ENCODE peak calls at places on chromosomes 2 and 18, in six cellular contexts. E is GM12865, G is sigmoid colon, X is foreskin fibroblast, S is heart right ventricle, L is Calu3. D is an unnamed sample.

GRCh38 chr2:137802038-137802437 is 162.2 kb upstream of the HNMT start:
- DNase-seq in E (no peak), G (no peak), X (no peak), S (no peak), L (no peak), D (no peak)

GRCh38 chr2:239603411-239604356 is 202.9 kb upstream of the HDAC4 start:
- DNase-seq in E (no peak), G (no peak), X (no peak), S (no peak), L (no peak), D (no peak)

GRCh38 chr2:229388746-229389145 is 117.7 kb upstream of the PID1 start:
- DNase-seq in E (no peak), G (no peak), X (no peak), S (no peak), L (no peak), D (no peak)

GRCh38 chr2:34899079-34899478 is 1300.0 kb upstream of the FAM98A start:
- DNase-seq in E (no peak), G (no peak), X (no peak), S (no peak), L (no peak), D (no peak)

GRCh38 chr18:78625446-78625845 is 354.2 kb upstream of the SALL3 start:
- DNase-seq in E (no peak), G (no peak), X (no peak), S (no peak), L (no peak), D (no peak)

GRCh38 chr2:44570149-44570678 is 208.5 kb downstream of the CAMKMT start:
- DNase-seq in E (no peak), G (no peak), X (no peak), S (no peak), L (no peak), D (no peak)

GRCh38 chr2:29606105-29606871 is 315.1 kb downstream of the ALK start:
- DNase-seq in E (no peak), G (no peak), X (peak), S (no peak), L (no peak), D (no peak)

GRCh38 chr18:46546111-46546640 is 110.8 kb downstream of the LOXHD1 start:
- DNase-seq in E (no peak), G (no peak), X (no peak), S (no peak), L (no peak), D (no peak)

GRCh38 chr2:83006991-83007390 is 1452.1 kb downstream of the SUCLG1 start:
- DNase-seq in E (no peak), G (no peak), X (no peak), S (no peak), L (no peak), D (no peak)

GRCh38 chr2:47288864-47289263 is 114.1 kb upstream of the MSH2 start:
- DNase-seq in E (no peak), G (no peak), X (peak), S (no peak), L (no peak), D (no peak)

GRCh38 chr2:111209045-111209514 is 88.4 kb downstream of the BCL2L11 start:
- DNase-seq in E (peak), G (no peak), X (peak), S (no peak), L (no peak), D (no peak)

GRCh38 chr2:233979748-233980147 is 62.6 kb downstream of the TRPM8 start:
- DNase-seq in E (no peak), G (no peak), X (peak), S (no peak), L (no peak), D (no peak)

GRCh38 chr2:216918088-216918680 is 58.3 kb upstream of the TNP1 start:
- DNase-seq in E (no peak), G (no peak), X (peak), S (peak), L (no peak), D (no peak)

GRCh38 chr2:84022810-84023431 is 436.2 kb downstream of the SUCLG1 start:
- DNase-seq in E (peak), G (no peak), X (no peak), S (peak), L (peak), D (no peak)

GRCh38 chr2:204901591-204901990 is 356.3 kb downstream of the PARD3B start:
- DNase-seq in E (no peak), G (no peak), X (no peak), S (no peak), L (no peak), D (no peak)

GRCh38 chr18:36130883-36131653 is 1.4 kb downstream of the ELP2 start:
- DNase-seq in E (no peak), G (no peak), X (no peak), S (no peak), L (no peak), D (no peak)

GRCh38 chr18:59264651-59265245 is 8.5 kb downstream of the RAX start:
- DNase-seq in E (no peak), G (no peak), X (no peak), S (no peak), L (no peak), D (peak)

GRCh38 chr2:65438137-65438899 is 5.9 kb upstream of the SPRED2 start:
- DNase-seq in E (no peak), G (no peak), X (no peak), S (no peak), L (no peak), D (no peak)

GRCh38 chr2:169528271-169528701 is 18.8 kb downstream of the KLHL41 start:
- DNase-seq in E (peak), G (peak), X (peak), S (peak), L (peak), D (peak)

GRCh38 chr2:14903709-14904374 is 271.3 kb downstream of the LRATD1 start:
- DNase-seq in E (peak), G (no peak), X (no peak), S (no peak), L (peak), D (peak)

GRCh38 chr18:30352551-30353168 is 689.9 kb downstream of the DSC3 start:
- DNase-seq in E (no peak), G (no peak), X (no peak), S (no peak), L (no peak), D (no peak)

GRCh38 chr2:206562375-206562774 is 79.9 kb upstream of the FAM237A start:
- DNase-seq in E (no peak), G (no peak), X (no peak), S (no peak), L (no peak), D (no peak)

GRCh38 chr2:220165401-220165800 is 538.0 kb downstream of the SLC4A3 start:
- DNase-seq in E (no peak), G (no peak), X (no peak), S (no peak), L (peak), D (no peak)

GRCh38 chr2:27992787-27993747 is 102.5 kb downstream of the BABAM2 start:
- DNase-seq in E (no peak), G (no peak), X (peak), S (no peak), L (peak), D (no peak)

GRCh38 chr2:30252723-30253688 is 21.7 kb downstream of the LBH start:
- DNase-seq in E (no peak), G (no peak), X (peak), S (peak), L (peak), D (no peak)

GRCh38 chr2:195961873-195962272 is 106.8 kb downstream of the DNAH7 start:
- DNase-seq in E (peak), G (no peak), X (no peak), S (no peak), L (no peak), D (no peak)

GRCh38 chr2:239950144-239950920 is 74.8 kb downstream of the NDUFA10 start:
- DNase-seq in E (no peak), G (peak), X (no peak), S (no peak), L (no peak), D (no peak)

GRCh38 chr2:220224711-220225519 is 597.5 kb downstream of the SLC4A3 start:
- DNase-seq in E (no peak), G (no peak), X (peak), S (no peak), L (no peak), D (no peak)

GRCh38 chr18:79545714-79546113 is 133.9 kb upstream of the CTDP1 start:
- DNase-seq in E (no peak), G (no peak), X (no peak), S (no peak), L (no peak), D (peak)

GRCh38 chr2:65379721-65380171 is 52.7 kb downstream of the SPRED2 start:
- DNase-seq in E (no peak), G (no peak), X (no peak), S (no peak), L (no peak), D (no peak)

GRCh38 chr2:26847663-26848335 is at the start of gene DPYSL5:
- DNase-seq in E (no peak), G (no peak), X (no peak), S (no peak), L (peak), D (peak)

GRCh38 chr18:79903071-79903635 is 48.3 kb downstream of the SLC66A2 start:
- DNase-seq in E (no peak), G (peak), X (no peak), S (no peak), L (no peak), D (no peak)

GRCh38 chr2:219344756-219345458 is 12.4 kb upstream of the RESP18 start:
- DNase-seq in E (peak), G (peak), X (peak), S (peak), L (peak), D (no peak)

GRCh38 chr2:71703981-71704545 is 250.7 kb downstream of the DYSF start:
- DNase-seq in E (no peak), G (no peak), X (no peak), S (no peak), L (no peak), D (no peak)

GRCh38 chr2:212970132-212970531 is 181.3 kb downstream of the IKZF2 start:
- DNase-seq in E (no peak), G (no peak), X (peak), S (no peak), L (no peak), D (no peak)

GRCh38 chr2:48856144-48856543 is 100.6 kb upstream of the LHCGR start:
- DNase-seq in E (no peak), G (no peak), X (no peak), S (no peak), L (no peak), D (no peak)

GRCh38 chr2:215428060-215428910 is 7.6 kb downstream of the FN1 start:
- DNase-seq in E (no peak), G (no peak), X (no peak), S (no peak), L (no peak), D (no peak)

GRCh38 chr2:10448646-10449480 is 736 bp upstream of the ODC1 start:
- DNase-seq in E (peak), G (peak), X (no peak), S (peak), L (peak), D (peak)

DNA sequence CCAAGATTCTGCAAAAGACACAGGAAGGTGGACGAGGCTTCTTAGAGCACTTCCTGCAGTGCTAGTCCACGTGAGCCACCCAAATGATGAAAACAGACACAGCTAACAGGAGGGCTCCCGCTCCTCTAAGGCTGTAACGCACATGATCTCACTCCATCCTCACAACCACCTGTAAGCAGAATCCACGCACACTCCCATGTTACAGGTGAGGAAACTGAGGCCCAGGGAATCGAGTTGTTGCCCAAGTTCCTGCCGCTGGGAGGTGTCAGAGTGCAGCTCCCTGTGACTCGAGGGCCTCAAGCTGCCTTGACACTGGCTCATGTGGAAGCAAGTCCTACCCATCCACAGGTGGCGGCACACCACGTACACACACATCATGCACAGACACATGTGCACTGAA is 4.4 kb downstream of the DNMT3A start:
- DNase-seq in E (no peak), G (no peak), X (no peak), S (no peak), L (no peak), D (no peak)
- TF ChIP-seq CTCF in E (no peak), G (no peak), X (no peak), S (no peak), L (no peak), D (no peak)

DNA sequence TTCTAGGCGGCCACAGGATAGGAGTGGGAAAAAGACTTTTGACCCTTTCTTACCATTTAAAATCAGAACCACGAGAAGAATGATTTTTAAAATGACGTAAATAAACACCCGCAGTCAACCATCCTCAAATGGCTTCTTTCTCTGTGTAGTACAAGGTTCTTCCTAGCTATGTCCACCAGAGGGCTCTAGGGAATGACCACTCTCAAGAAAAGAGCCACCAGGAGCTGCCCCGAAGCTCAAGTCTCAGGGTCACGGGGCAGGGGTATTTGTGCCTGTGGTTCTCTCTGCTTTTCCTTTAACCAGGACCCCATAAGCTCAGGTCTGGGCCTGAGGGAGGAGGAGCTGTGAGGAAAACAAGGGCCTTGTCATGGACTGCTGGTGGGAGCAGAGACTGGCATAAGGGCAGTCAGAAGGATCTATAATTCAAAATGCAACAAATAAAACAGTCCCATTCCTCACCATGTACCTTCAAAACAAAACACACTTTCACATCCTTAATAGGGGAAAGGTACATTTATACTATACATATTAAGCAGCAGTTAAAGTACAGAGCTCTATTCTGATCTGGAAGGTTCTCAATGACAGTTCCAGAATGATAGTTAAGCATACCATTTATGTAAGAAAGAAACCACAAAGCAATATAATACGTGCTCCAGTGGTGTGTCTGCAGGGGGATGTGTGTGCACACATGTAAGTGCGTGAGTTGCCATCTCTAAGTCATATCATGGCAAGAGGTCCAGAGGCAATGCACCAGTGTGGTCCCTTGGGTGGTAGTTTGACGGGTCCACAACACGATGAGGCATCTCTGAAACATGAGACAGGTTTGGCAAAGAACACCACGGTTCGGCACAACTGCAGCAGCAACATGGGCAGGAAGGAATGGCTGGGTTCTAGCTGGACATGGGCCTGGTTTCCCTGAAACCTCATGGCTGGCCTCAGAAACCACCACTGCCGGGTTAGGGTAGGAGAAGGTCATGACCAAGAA is 18.6 kb downstream of the LYPD1 start:
- DNase-seq in E (peak), G (no peak), X (no peak), S (no peak), L (no peak), D (no peak)
- TF ChIP-seq CTCF in E (no peak), G (no peak), X (peak), S (peak), L (no peak), D (peak)

DNA sequence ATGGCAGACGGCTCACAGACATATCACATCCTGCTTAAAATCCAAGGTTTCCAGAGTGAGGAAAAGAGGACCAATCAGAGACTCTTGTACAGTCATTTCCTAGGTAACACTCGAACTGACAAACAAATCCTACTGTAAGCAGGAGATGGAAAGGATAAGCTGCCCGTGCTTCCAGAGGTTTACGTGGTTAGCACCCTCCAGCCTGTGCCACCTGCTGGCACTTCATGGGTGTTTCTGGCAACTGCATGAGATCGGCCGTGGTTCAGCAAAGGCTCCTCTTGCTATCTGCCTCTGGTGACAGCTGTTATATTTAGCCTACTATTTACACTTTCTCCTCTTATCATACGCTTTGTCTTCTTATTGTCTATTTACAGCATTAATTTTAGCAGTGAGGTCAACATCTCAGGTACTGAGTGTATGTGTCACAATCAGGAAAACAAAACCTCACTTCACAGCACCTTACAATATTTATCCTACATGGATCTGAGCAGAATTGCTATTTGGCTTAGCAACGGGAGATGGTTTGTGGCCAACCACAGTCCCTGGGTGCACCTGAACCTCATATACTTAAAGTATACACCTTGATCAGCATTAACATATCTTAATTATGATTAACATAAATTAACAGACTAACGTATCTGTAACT is 226.9 kb downstream of the TMEM163 start:
- DNase-seq in E (no peak), G (no peak), X (no peak), S (no peak), L (peak), D (no peak)
- TF ChIP-seq CTCF in E (no peak), G (no peak), X (no peak), S (no peak), L (no peak), D (no peak)

GRCh38 chr2:85769236-85769986 is 15.6 kb downstream of the ATOH8 start:
- DNase-seq in E (no peak), G (no peak), X (no peak), S (no peak), L (peak), D (peak)
- TF ChIP-seq CTCF in E (peak), G (no peak), X (peak), S (no peak), L (no peak), D (peak)

GRCh38 chr2:165957030-165957675 is 3.6 kb upstream of the TTC21B start:
- DNase-seq in E (no peak), G (no peak), X (no peak), S (no peak), L (no peak), D (no peak)
- TF ChIP-seq CTCF in E (no peak), G (no peak), X (no peak), S (no peak), L (no peak), D (no peak)

DNA sequence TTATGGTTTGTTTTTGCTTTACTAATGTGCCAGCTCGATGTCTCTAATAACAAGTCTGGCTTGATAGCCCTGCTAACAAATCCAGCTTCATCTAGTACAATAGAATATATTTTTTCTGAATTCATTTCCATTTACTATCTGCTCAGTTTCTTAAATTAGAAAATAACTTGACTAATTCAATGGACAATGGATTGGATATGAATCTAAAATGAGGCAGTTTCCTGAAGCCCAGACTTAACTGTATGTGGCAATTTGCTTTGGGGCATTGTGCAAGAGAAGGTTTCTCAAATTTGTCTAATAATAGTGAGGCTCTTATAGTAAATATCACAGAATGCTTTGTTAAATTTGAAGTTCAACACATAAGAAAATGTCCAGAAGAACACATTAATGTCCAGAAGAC is 25.8 kb downstream of the CALCRL start:
- DNase-seq in E (no peak), G (no peak), X (no peak), S (no peak), L (no peak), D (no peak)
- TF ChIP-seq CTCF in E (no peak), G (no peak), X (no peak), S (no peak), L (no peak), D (no peak)

GRCh38 chr18:25253136-25253535 is 98.8 kb downstream of the ZNF521 start:
- DNase-seq in E (no peak), G (no peak), X (peak), S (no peak), L (no peak), D (no peak)

GRCh38 chr18:25250610-25250859 is 101.4 kb downstream of the ZNF521 start:
- DNase-seq in E (no peak), G (no peak), X (no peak), S (no peak), L (no peak), D (no peak)

GRCh38 chr18:25248755-25249154 is 103.2 kb downstream of the ZNF521 start:
- DNase-seq in E (no peak), G (no peak), X (no peak), S (no peak), L (no peak), D (no peak)

GRCh38 chr18:25253779-25254178 is 98.2 kb downstream of the ZNF521 start:
- DNase-seq in E (no peak), G (no peak), X (peak), S (no peak), L (no peak), D (no peak)

DNA sequence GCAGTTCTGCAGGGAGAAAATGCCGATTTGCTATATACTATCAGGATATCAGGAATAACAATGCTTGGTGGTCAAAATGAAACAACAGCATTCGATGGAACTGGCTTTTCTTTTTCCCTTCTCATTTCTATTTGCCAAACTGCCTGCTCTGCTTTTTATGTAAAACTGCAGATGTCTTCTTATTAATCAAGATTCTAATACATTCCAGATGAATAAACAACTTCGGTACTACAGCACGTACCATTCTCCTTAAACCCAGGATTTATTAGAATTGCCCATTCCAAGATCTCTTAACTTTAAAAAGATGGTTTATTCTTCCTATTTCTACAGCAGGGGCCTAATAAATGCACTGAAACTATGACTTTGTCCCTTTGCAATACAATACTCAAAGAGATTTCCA is 100.8 kb downstream of the ZNF521 start:
- DNase-seq in E (no peak), G (no peak), X (peak), S (no peak), L (no peak), D (no peak)
- TF ChIP-seq CTCF in E (no peak), G (no peak), X (no peak), S (no peak), L (no peak), D (no peak)

D was measured in glutamatergic neuron.